ENCODE peak calls at places on chromosomes 3 and 15, in four cellular contexts. Y, M, H and Z are unnamed samples.

GRCh38 chr3:43212914-43213611 is 73.3 kb upstream of the SNRK start:
- DNase-seq in Y (no peak), H (no peak), M (no peak), Z (no peak)

GRCh38 chr3:134829716-134830115 is 34.7 kb downstream of the EPHB1 start:
- DNase-seq in M (no peak), H (no peak), Y (no peak), Z (no peak)

GRCh38 chr3:42680256-42680655 is 5.1 kb upstream of the KLHL40 start:
- DNase-seq in Y (peak; percentile 31), H (no peak), M (no peak), Z (peak; percentile 57)

GRCh38 chr3:42745291-42745745 is 27.7 kb downstream of the CCDC13 start:
- DNase-seq in M (no peak), H (no peak), Y (no peak), Z (no peak)

GRCh38 chr3:30664449-30664848 is 58.0 kb downstream of the TGFBR2 start:
- DNase-seq in Y (no peak), H (no peak), M (no peak), Z (no peak)

GRCh38 chr15:40244961-40245523 is 6.2 kb downstream of the PAK6 start:
- DNase-seq in M (no peak), Y (no peak), H (peak; percentile 56), Z (no peak)

GRCh38 chr3:154122096-154122911 is 1.1 kb downstream of the ARHGEF26 start:
- DNase-seq in H (peak; percentile 23), M (no peak), Y (peak; percentile 13), Z (no peak)

GRCh38 chr3:43695863-43696262 is 5.1 kb downstream of the ABHD5 start:
- DNase-seq in H (no peak), Y (no peak), M (no peak), Z (no peak)

GRCh38 chr15:59492389-59493377 is 54.7 kb downstream of the FAM81A start:
- DNase-seq in Y (peak; percentile 80), M (peak; percentile 74), H (peak; percentile 68), Z (peak; percentile 82)

GRCh38 chr3:156601497-156601896 is 46.6 kb upstream of the SSR3 start:
- DNase-seq in H (no peak), Y (no peak), M (no peak), Z (no peak)

GRCh38 chr3:58047806-58048205 is 39.6 kb downstream of the FLNB start:
- DNase-seq in Y (peak; percentile 94), M (no peak), H (no peak), Z (peak; percentile 74)

GRCh38 chr3:56923546-56924224 is 121.9 kb upstream of the ARHGEF3 start:
- DNase-seq in H (peak; percentile 30), Y (peak; percentile 55), M (peak; percentile 74), Z (peak; percentile 52)

GRCh38 chr15:88954431-88955277 is 41.5 kb upstream of the MFGE8 start:
- DNase-seq in H (no peak), M (no peak), Y (peak; percentile 81), Z (peak; percentile 64)

GRCh38 chr3:21328982-21329381 is 422.0 kb downstream of the ZNF385D start:
- DNase-seq in Y (no peak), H (no peak), M (no peak), Z (no peak)

GRCh38 chr3:21331321-21331720 is 419.7 kb downstream of the ZNF385D start:
- DNase-seq in H (no peak), M (no peak), Y (no peak), Z (peak; percentile 48)

GRCh38 chr3:21326704-21327103 is 424.3 kb downstream of the ZNF385D start:
- DNase-seq in M (no peak), Y (peak; percentile 26), H (no peak), Z (peak; percentile 90)

DNA sequence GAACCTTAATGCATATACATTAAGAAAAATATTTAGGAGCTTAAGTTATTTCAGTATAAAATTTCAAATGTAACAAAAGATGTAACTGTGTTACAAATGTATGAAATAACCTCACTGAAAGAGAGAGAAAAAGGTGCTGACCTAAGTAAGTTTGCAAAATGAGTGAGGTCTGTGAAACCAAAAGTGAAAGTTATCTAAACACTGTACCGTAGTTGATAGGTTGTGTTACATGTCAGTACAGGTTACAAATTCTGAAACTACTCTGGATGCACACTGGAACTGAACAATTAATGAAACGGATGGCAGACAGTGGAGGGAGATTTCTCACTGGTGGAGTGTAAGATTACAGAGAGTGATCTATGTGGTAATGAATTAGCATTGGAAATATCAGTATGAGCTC is 420.7 kb downstream of the ZNF385D start:
- DNase-seq in Y (no peak), H (no peak), M (no peak), Z (peak; percentile 31)
- H3K4me3 ChIP-seq in Y (no peak overlapping the region), H (no peak overlapping the region), M (no peak overlapping the region), Z (peak overlapping the region; percentile 28)

GRCh38 chr3:33141006-33141405 is 27.2 kb downstream of the CRTAP start:
- DNase-seq in Y (no peak), H (no peak), M (no peak), Z (no peak)

GRCh38 chr3:33145221-33145900 is 31.5 kb downstream of the CRTAP start:
- DNase-seq in Y (peak; percentile 41), H (no peak), M (no peak), Z (no peak)

GRCh38 chr3:33145901-33146580 is 32.2 kb downstream of the CRTAP start:
- DNase-seq in H (no peak), M (peak; percentile 9), Y (no peak), Z (no peak)

GRCh38 chr3:33146791-33147445 is 33.1 kb downstream of the CRTAP start:
- DNase-seq in M (peak; percentile 9), Y (peak; percentile 76), H (no peak), Z (peak; percentile 76)

DNA sequence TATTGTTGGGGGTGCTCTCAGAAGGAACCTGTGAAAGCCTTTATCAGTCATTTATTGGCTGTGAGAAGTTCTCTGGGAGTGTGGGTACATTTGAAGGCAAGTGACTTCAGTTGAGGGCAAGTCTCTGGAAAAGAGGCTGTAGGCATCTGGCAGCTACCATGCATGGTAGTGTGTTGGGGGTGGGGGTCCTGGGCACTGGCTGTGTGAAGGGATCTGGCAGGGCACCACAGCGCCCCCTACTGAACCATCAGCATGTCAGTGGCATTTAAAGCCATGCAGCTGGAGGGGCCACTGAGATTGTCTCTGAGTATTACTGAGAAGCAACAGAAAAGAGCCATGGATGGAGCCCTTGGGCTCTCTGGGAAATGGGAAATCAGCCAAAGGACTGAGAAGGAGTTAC is 30.6 kb downstream of the CRTAP start:
- DNase-seq in Y (no peak), M (no peak), H (no peak), Z (no peak)
- TF ChIP-seq CTCF in Y (peak; percentile 48), M (peak; percentile 17), H (no peak), Z (peak; percentile 21)

GRCh38 chr3:178618907-178619306 is 82.7 kb downstream of the KCNMB2 start:
- DNase-seq in Y (no peak), M (no peak), H (no peak), Z (no peak)
- H3K4me3 ChIP-seq in Y (no peak overlapping the region), M (no peak overlapping the region), H (no peak overlapping the region), Z (no peak overlapping the region)

GRCh38 chr3:189512039-189512438 is 119.2 kb upstream of the TP63 start:
- DNase-seq in Y (no peak), M (no peak), H (no peak), Z (no peak)
- TF ChIP-seq CTCF in Y (no peak), M (no peak), H (no peak), Z (no peak)

GRCh38 chr15:69413822-69414701 is at the start of gene KIF23:
- DNase-seq in Y (peak; percentile 95), M (peak; percentile 93), H (peak; percentile 88), Z (peak; percentile 90)

GRCh38 chr15:69414702-69415161 is 583 bp downstream of the KIF23 start:
- DNase-seq in M (no peak), H (peak; percentile 29), Y (peak; percentile 95), Z (peak; percentile 92)

GRCh38 chr15:69410290-69410874 is 3.8 kb upstream of the KIF23 start:
- DNase-seq in H (no peak), Y (peak; percentile 44), M (no peak), Z (no peak)

GRCh38 chr15:69412701-69413100 is 1.4 kb upstream of the KIF23 start:
- DNase-seq in Y (no peak), M (no peak), H (no peak), Z (no peak)

DNA sequence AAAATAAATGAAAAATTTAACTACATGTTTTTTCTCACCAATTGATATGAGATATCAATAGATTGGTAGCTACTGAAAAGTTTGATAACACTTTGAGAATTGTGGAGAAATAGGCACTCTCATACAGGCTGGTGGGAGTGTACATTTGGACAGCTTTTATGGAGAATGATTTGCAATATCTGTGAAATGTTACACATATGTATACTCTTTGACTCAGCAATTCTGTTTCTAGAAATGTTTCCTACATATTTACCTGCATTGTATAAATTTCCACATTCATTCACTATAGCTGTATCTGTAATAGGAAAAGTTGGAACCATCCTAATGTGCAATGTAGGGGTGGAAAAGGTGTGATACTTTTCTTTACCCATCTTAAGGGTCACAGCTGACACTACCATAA is 1.9 kb upstream of the KIF23 start:
- DNase-seq in Y (no peak), H (no peak), M (no peak), Z (no peak)
- H3K4me3 ChIP-seq in Y (no peak overlapping the region), H (no peak overlapping the region), M (no peak overlapping the region), Z (no peak overlapping the region)